ENCODE peak calls at places on chromosomes 16 and 17, in seven cellular contexts. I, B, E, X, A, O and J are unnamed samples.

GRCh38 chr17:71987634-71988033 is 133.2 kb upstream of the SOX9 start:
- DNase-seq in I (no peak), B (no peak), E (no peak), X (no peak), A (no peak), O (no peak), J (no peak)

GRCh38 chr17:77594416-77595209 is 363.9 kb upstream of the TNRC6C start:
- DNase-seq in I (no peak), B (no peak), E (no peak), X (no peak), A (no peak), O (no peak), J (no peak)

GRCh38 chr17:27541326-27542023 is 85.2 kb downstream of the KSR1 start:
- DNase-seq in I (no peak), B (no peak), E (no peak), X (no peak), A (no peak), O (no peak), J (no peak)

GRCh38 chr17:2719861-2720260 is 8.3 kb upstream of the CLUH start:
- DNase-seq in I (no peak), B (no peak), E (no peak), X (no peak), A (no peak), O (no peak), J (no peak)

GRCh38 chr17:50841949-50842354 is 6.6 kb downstream of the WFIKKN2 start:
- DNase-seq in I (peak), B (no peak), E (no peak), X (peak), A (no peak), O (peak), J (peak)

GRCh38 chr16:83926726-83927397 is 26.2 kb upstream of the OSGIN1 start:
- DNase-seq in I (peak), B (peak), E (peak), X (peak), A (peak), O (peak), J (peak)

GRCh38 chr17:55672585-55673501 is 49.8 kb downstream of the TMEM100 start:
- DNase-seq in I (no peak), B (no peak), E (no peak), X (no peak), A (peak), O (no peak), J (no peak)

GRCh38 chr16:14240216-14240843 is 169.2 kb downstream of the MRTFB start:
- DNase-seq in I (no peak), B (no peak), E (no peak), X (no peak), A (no peak), O (no peak), J (no peak)

GRCh38 chr17:47905221-47905733 is 9.2 kb downstream of the SP2 start:
- DNase-seq in I (no peak), B (no peak), E (no peak), X (no peak), A (peak), O (peak), J (no peak)

GRCh38 chr17:66661411-66661843 is 173.5 kb upstream of the CACNG5 start:
- DNase-seq in I (no peak), B (peak), E (peak), X (peak), A (no peak), O (no peak), J (peak)

GRCh38 chr16:49513040-49513439 is 139.4 kb downstream of the C16orf78 start:
- DNase-seq in I (no peak), B (no peak), E (no peak), X (no peak), A (peak), O (no peak), J (no peak)

GRCh38 chr17:28467456-28468025 is 5.9 kb upstream of the SLC13A2 start:
- DNase-seq in I (no peak), B (no peak), E (no peak), X (no peak), A (no peak), O (peak), J (no peak)

GRCh38 chr16:31143036-31143888 is 6.6 kb downstream of the PRSS36 start:
- DNase-seq in I (no peak), B (no peak), E (no peak), X (no peak), A (peak), O (no peak), J (no peak)

GRCh38 chr16:4908854-4909401 is 28.0 kb downstream of the PPL start:
- DNase-seq in I (no peak), B (no peak), E (no peak), X (no peak), A (no peak), O (no peak), J (no peak)

GRCh38 chr17:34556384-34556783 is 23.0 kb upstream of the TMEM132E start:
- DNase-seq in I (no peak), B (no peak), E (no peak), X (no peak), A (no peak), O (peak), J (no peak)

GRCh38 chr16:13436641-13437423 is 483.1 kb upstream of the ERCC4 start:
- DNase-seq in I (no peak), B (no peak), E (peak), X (peak), A (no peak), O (peak), J (peak)

GRCh38 chr16:75102595-75102994 is 14.0 kb downstream of the LDHD start:
- DNase-seq in I (no peak), B (no peak), E (no peak), X (no peak), A (no peak), O (no peak), J (no peak)

GRCh38 chr17:9062399-9062902 is 41.1 kb downstream of the NTN1 start:
- DNase-seq in I (no peak), B (no peak), E (no peak), X (no peak), A (no peak), O (no peak), J (no peak)

GRCh38 chr17:57986841-57987581 is 1.0 kb downstream of the VEZF1 start:
- DNase-seq in I (peak), B (no peak), E (peak), X (no peak), A (peak), O (peak), J (no peak)

GRCh38 chr16:85649978-85650863 is 37.1 kb downstream of the GSE1 start:
- DNase-seq in I (no peak), B (no peak), E (no peak), X (no peak), A (peak), O (no peak), J (no peak)

GRCh38 chr17:55609737-55610201 is 98.5 kb upstream of the SMIM36 start:
- DNase-seq in I (no peak), B (no peak), E (no peak), X (no peak), A (no peak), O (no peak), J (no peak)

GRCh38 chr16:53087101-53087500 is 32.3 kb downstream of the CHD9 start:
- DNase-seq in I (no peak), B (no peak), E (no peak), X (no peak), A (no peak), O (no peak), J (no peak)

GRCh38 chr16:23058576-23058975 is 90.7 kb downstream of the USP31 start:
- DNase-seq in I (no peak), B (no peak), E (no peak), X (no peak), A (no peak), O (no peak), J (no peak)

GRCh38 chr16:29307598-29308507 is 98.7 kb downstream of the NPIPB11 start:
- DNase-seq in I (no peak), B (no peak), E (no peak), X (no peak), A (peak), O (no peak), J (no peak)

GRCh38 chr16:54430491-54431030 is 144.0 kb upstream of the IRX3 start:
- DNase-seq in I (no peak), B (no peak), E (no peak), X (no peak), A (no peak), O (peak), J (no peak)

GRCh38 chr17:77772899-77773358 is 185.6 kb upstream of the TNRC6C start:
- DNase-seq in I (no peak), B (no peak), E (no peak), X (no peak), A (no peak), O (no peak), J (no peak)

GRCh38 chr16:2912330-2913199 is 834 bp downstream of the FLYWCH1 start:
- DNase-seq in I (peak), B (no peak), E (no peak), X (no peak), A (no peak), O (peak), J (no peak)

GRCh38 chr17:77892469-77893143 is 65.9 kb upstream of the TNRC6C start:
- DNase-seq in I (no peak), B (no peak), E (no peak), X (no peak), A (peak), O (no peak), J (no peak)

GRCh38 chr17:628089-628488 is 86.5 kb downstream of the VPS53 start:
- DNase-seq in I (no peak), B (no peak), E (no peak), X (no peak), A (no peak), O (no peak), J (no peak)

GRCh38 chr17:63454915-63455314 is 8.8 kb upstream of the CYB561 start:
- DNase-seq in I (no peak), B (no peak), E (no peak), X (no peak), A (no peak), O (no peak), J (no peak)

GRCh38 chr17:32590974-32591373 is 104.2 kb downstream of the CDK5R1 start:
- DNase-seq in I (no peak), B (no peak), E (no peak), X (no peak), A (no peak), O (no peak), J (no peak)

GRCh38 chr16:68074850-68075249 is 10.3 kb upstream of the NFATC3 start:
- DNase-seq in I (peak), B (no peak), E (no peak), X (peak), A (no peak), O (no peak), J (peak)

GRCh38 chr17:47918003-47918402 is 22.0 kb downstream of the SP2 start:
- DNase-seq in I (no peak), B (no peak), E (no peak), X (no peak), A (no peak), O (no peak), J (no peak)

GRCh38 chr17:58245428-58246103 is 7.2 kb downstream of the LPO start:
- DNase-seq in I (no peak), B (no peak), E (no peak), X (no peak), A (no peak), O (no peak), J (no peak)

GRCh38 chr16:4847774-4848587 is 700 bp downstream of the UBN1 start:
- DNase-seq in I (peak), B (no peak), E (no peak), X (peak), A (no peak), O (peak), J (peak)

GRCh38 chr16:47037396-47037745 is 63.9 kb upstream of the DNAJA2 start:
- DNase-seq in I (no peak), B (no peak), E (no peak), X (peak), A (peak), O (no peak), J (peak)

GRCh38 chr16:3789375-3790067 is 72.2 kb upstream of the TRAP1 start:
- DNase-seq in I (no peak), B (no peak), E (no peak), X (peak), A (no peak), O (no peak), J (peak)

GRCh38 chr16:85752511-85753420 is 1.9 kb upstream of the C16orf74 start:
- DNase-seq in I (no peak), B (no peak), E (no peak), X (no peak), A (no peak), O (no peak), J (no peak)

DNA sequence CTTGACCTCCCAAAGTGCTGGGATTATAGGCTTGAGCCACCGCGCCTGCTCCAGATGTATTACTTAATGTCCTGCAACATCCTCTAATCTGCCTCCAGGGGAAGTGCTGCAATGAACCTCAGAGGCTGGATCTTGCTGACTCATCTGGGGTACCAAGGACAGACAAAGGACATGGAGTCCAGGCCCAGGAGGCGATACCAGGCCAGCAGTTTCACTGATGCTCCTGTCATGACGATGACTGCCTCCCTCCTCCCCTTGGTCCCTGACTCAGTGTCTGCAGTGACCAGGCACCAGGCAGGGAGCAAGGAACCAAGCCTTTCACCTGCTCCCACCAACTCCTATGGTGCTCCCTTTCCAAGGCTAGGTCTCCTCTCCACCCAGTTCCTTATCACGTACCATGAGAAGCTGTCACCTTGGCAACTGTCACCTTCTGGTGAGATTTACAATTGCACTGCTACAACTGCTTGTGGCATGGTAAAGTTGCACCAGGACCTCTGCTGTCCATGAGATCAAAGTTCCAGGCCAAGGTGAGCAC is 21.6 kb upstream of the PHOSPHO1 start:
- DNase-seq in I (no peak), B (no peak), E (no peak), X (no peak), A (no peak), O (no peak), J (no peak)
- TF ChIP-seq CTCF in I (no peak), B (no peak), E (no peak), X (no peak), A (no peak), O (no peak), J (no peak)

DNA sequence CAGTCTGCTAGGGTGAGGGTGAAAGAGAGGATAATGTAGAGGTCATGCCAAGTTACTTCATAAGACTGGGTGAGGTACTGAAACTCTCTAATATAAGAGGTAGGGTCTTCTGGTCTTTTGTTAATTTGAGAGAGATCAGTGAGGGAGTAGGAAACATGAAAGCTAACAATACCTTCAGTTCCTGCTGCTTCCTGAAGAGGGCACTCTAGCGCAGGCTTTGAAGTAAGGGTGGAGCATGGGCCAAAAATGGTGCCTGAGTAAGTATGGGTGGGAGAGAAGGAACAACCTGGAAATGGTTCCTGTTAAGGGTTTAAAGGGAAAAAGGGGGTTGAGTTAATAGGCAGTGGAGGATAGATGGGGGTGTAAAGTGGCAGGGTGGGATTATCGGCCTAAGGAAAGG is 2449.5 kb downstream of the TP53TG3F start:
- DNase-seq in I (no peak), B (no peak), E (no peak), X (no peak), A (no peak), O (no peak), J (no peak)
- TF ChIP-seq CTCF in I (no peak), B (peak), E (no peak), X (no peak), A (no peak), O (no peak), J (no peak)

GRCh38 chr17:53186004-53186403 is 636.7 kb upstream of the KIF2B start:
- DNase-seq in I (no peak), B (no peak), E (no peak), X (no peak), A (no peak), O (no peak), J (no peak)
- TF ChIP-seq CTCF in I (no peak), B (no peak), E (no peak), X (no peak), A (no peak), O (no peak), J (no peak)

GRCh38 chr16:57938936-57939871 is 31.7 kb downstream of the CNGB1 start:
- DNase-seq in I (no peak), B (no peak), E (no peak), X (no peak), A (peak), O (peak), J (no peak)
- TF ChIP-seq CTCF in I (no peak), B (no peak), E (peak), X (no peak), A (no peak), O (peak), J (no peak)

GRCh38 chr17:17570207-17570797 is 21.2 kb downstream of the PEMT start:
- DNase-seq in I (no peak), B (no peak), E (no peak), X (no peak), A (no peak), O (peak), J (no peak)
- TF ChIP-seq CTCF in I (no peak), B (no peak), E (peak), X (peak), A (peak), O (peak), J (no peak)

DNA sequence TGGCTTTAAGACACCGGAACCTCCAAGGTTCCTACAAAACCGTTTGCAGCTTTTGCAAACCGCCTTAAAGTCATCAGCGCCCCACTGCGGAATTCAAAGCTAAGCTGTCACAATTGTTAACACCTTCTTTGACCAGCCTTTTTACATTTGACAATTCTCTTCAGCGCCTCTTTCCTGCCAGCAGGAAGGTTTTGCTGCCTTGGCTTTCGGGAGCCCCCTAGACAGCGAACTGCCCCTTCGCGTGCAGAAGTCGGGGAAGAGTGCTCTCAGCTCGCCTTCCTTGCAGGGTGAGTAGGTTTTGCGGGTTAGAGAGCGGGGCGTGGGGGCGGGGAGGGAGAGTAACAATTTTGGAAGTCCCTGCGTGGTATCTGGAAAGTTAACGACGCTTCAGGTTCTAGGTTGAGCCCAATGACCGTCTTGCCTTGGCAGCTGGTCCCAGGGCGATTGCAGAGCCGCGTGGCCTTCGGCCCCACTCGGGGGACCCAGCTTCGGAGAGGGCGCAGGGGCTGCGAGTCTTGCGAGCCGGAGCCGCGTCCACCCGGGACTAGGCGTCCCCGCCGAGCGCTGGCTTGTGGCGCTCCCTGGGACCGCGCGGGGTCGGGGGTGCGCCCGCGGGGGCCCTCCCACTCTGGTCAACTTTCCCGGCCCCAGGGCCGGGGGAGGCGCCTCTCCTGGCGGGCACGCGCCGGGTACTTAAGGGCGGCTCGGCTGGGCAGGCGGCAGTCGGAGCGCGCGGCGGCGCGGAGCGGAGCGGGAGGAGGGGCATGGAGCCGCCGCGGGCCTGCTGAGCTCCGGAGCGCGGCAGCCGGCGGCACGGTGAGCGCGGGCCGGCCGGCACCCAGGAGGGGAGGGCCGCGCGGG is at the start of gene HAS3:
- DNase-seq in I (no peak), B (peak), E (peak), X (peak), A (peak), O (peak), J (peak)
- TF ChIP-seq CTCF in I (no peak), B (peak), E (peak), X (no peak), A (peak), O (peak), J (peak)

GRCh38 chr16:8634991-8635736 is 13.7 kb downstream of the METTL22 start:
- DNase-seq in I (no peak), B (no peak), E (no peak), X (no peak), A (no peak), O (no peak), J (no peak)
- TF ChIP-seq CTCF in I (no peak), B (peak), E (peak), X (no peak), A (no peak), O (peak), J (no peak)

DNA sequence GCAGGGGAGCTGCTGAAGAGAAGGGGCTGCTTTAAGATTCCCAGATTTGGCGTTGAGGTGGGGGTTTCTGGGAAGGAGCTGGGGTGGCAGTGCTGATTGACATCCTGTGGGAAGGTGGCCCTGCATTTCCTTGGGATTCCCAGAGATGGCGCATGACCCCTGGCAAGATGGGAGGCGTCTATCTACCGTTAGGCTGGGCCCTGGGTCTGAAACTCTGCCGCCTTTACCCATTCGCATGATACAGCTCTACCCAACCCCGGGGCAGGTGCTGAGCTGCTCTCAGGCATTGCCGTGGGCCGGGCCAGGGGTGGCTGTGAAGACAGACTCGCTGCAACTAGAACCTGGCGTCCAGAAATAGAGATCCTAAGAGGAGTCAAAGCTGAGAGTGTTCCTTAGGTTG is 9.9 kb upstream of the MVD start:
- DNase-seq in I (no peak), B (no peak), E (no peak), X (no peak), A (no peak), O (no peak), J (no peak)
- TF ChIP-seq CTCF in I (no peak), B (no peak), E (peak), X (peak), A (no peak), O (peak), J (no peak)